ENCODE peak calls at places on chromosomes 16 and 17, in eight cellular contexts. G, H, Z, U, I, C, Q and X are unnamed samples.
A peak's percentile ranks its signal among the peaks of the same experiment; 100 is the strongest.

GRCh38 chr16:11053916-11054460 is 109.6 kb downstream of the CLEC16A start:
- DNase-seq in G (no peak), H (no peak), Z (no peak), U (no peak), I (no peak), C (no peak), Q (no peak), X (peak; percentile 29)

GRCh38 chr17:2053380-2054261 is 1.3 kb upstream of the HIC1 start:
- DNase-seq in G (no peak), H (peak; percentile 80), Z (no peak), U (no peak), I (no peak), C (peak; percentile 80), Q (peak; percentile 80), X (peak; percentile 84)

GRCh38 chr17:78180083-78180482 is 6.8 kb downstream of the TK1 start:
- DNase-seq in G (no peak), H (no peak), Z (no peak), U (no peak), I (no peak), C (no peak), Q (no peak), X (no peak)

GRCh38 chr17:34990921-34991365 is 10.6 kb downstream of the LIG3 start:
- DNase-seq in G (no peak), H (no peak), Z (no peak), U (no peak), I (no peak), C (no peak), Q (no peak), X (no peak)

GRCh38 chr16:3646348-3646920 is 8.1 kb upstream of the DNASE1 start:
- DNase-seq in G (no peak), H (peak; percentile 34), Z (peak; percentile 62), U (no peak), I (no peak), C (no peak), Q (no peak), X (peak; percentile 46)

GRCh38 chr17:77622627-77623026 is 335.9 kb upstream of the TNRC6C start:
- DNase-seq in G (no peak), H (no peak), Z (no peak), U (no peak), I (no peak), C (no peak), Q (no peak), X (no peak)

GRCh38 chr16:1291576-1291974 is 17.9 kb upstream of the UBE2I start:
- DNase-seq in G (no peak), H (no peak), Z (no peak), U (no peak), I (no peak), C (no peak), Q (no peak), X (no peak)

GRCh38 chr17:44914698-44915271 is 515 bp downstream of the GFAP start:
- DNase-seq in G (no peak), H (peak; percentile 34), Z (no peak), U (no peak), I (no peak), C (no peak), Q (no peak), X (peak; percentile 61)

GRCh38 chr17:9223531-9223930 is 202.2 kb downstream of the NTN1 start:
- DNase-seq in G (no peak), H (no peak), Z (no peak), U (no peak), I (no peak), C (no peak), Q (no peak), X (no peak)

GRCh38 chr17:62981933-62982332 is 15.9 kb downstream of the TANC2 start:
- DNase-seq in G (no peak), H (no peak), Z (no peak), U (no peak), I (no peak), C (no peak), Q (no peak), X (no peak)

GRCh38 chr17:70405492-70406220 is 236.3 kb downstream of the KCNJ2 start:
- DNase-seq in G (no peak), H (no peak), Z (peak; percentile 92), U (no peak), I (no peak), C (no peak), Q (no peak), X (no peak)

GRCh38 chr17:34382586-34383224 is 19.7 kb upstream of the CCL1 start:
- DNase-seq in G (peak; percentile 58), H (no peak), Z (no peak), U (no peak), I (no peak), C (peak; percentile 49), Q (no peak), X (no peak)

GRCh38 chr17:77365584-77366186 is 224.9 kb downstream of the SEC14L1 start:
- DNase-seq in G (no peak), H (no peak), Z (peak; percentile 48), U (peak; percentile 68), I (peak; percentile 67), C (no peak), Q (peak; percentile 66), X (peak; percentile 66)

GRCh38 chr16:81460075-81460474 is 15.5 kb downstream of the CMIP start:
- DNase-seq in G (no peak), H (no peak), Z (no peak), U (no peak), I (no peak), C (no peak), Q (no peak), X (no peak)

GRCh38 chr16:11542069-11542775 is 44.5 kb downstream of the LITAF start:
- DNase-seq in G (no peak), H (no peak), Z (no peak), U (no peak), I (no peak), C (no peak), Q (no peak), X (no peak)

GRCh38 chr16:30805056-30805369 is 18.0 kb upstream of the ZNF629 start:
- DNase-seq in G (no peak), H (peak; percentile 52), Z (no peak), U (no peak), I (no peak), C (no peak), Q (no peak), X (no peak)

GRCh38 chr16:55706739-55707487 is 51.1 kb downstream of the SLC6A2 start:
- DNase-seq in G (no peak), H (no peak), Z (no peak), U (no peak), I (no peak), C (no peak), Q (no peak), X (no peak)

GRCh38 chr16:84141143-84141670 is 3.8 kb downstream of the HSDL1 start:
- DNase-seq in G (no peak), H (no peak), Z (no peak), U (no peak), I (no peak), C (peak; percentile 26), Q (no peak), X (no peak)

GRCh38 chr17:50316016-50316587 is 29.8 kb upstream of the XYLT2 start:
- DNase-seq in G (no peak), H (no peak), Z (peak; percentile 29), U (no peak), I (no peak), C (no peak), Q (no peak), X (no peak)
- H3K27ac ChIP-seq in G (no peak overlapping the region), H (no peak overlapping the region), Z (peak overlapping the region; percentile 58), U (no peak overlapping the region), I (no peak overlapping the region), C (no peak overlapping the region), Q (no peak overlapping the region), X (no peak overlapping the region)

DNA sequence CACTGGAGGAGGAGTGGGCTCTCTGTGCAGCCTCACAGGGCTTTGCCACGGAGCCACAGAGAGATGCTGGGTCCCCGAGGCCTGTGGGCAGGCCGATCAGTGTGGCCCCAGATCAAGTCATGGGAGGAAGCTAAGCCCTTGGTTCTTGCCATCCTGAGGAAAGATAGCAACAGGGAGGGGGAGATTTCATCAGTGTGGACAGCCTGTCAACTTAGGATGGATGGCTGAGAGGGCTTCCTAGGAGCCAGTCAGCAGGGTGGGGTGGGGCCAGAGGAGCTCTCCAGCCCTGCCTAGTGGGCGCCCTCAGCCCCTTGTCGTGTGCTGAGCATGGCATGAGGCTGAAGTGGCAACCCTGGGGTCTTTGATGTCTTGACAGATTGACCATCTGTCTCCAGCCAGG is 3.9 kb downstream of the NXPH3 start:
- DNase-seq in G (no peak), H (no peak), Z (no peak), U (no peak), I (no peak), C (no peak), Q (no peak), X (no peak)
- H3K27ac ChIP-seq in G (no peak overlapping the region), H (no peak overlapping the region), Z (no peak overlapping the region), U (peak overlapping the region; percentile 93), I (peak overlapping the region; percentile 100), C (no peak overlapping the region), Q (no peak overlapping the region), X (no peak overlapping the region)

GRCh38 chr17:31309525-31309924 is 4.3 kb downstream of the EVI2B start:
- DNase-seq in G (no peak), H (no peak), Z (no peak), U (no peak), I (no peak), C (peak; percentile 72), Q (no peak), X (no peak)
- H3K27ac ChIP-seq in G (no peak overlapping the region), H (peak overlapping the region; percentile 80), Z (no peak overlapping the region), U (no peak overlapping the region), I (peak overlapping the region; percentile 28), C (peak overlapping the region; percentile 92), Q (no peak overlapping the region), X (peak overlapping the region; percentile 81)

GRCh38 chr17:32628645-32629044 is 141.9 kb downstream of the CDK5R1 start:
- DNase-seq in G (no peak), H (no peak), Z (no peak), U (no peak), I (no peak), C (no peak), Q (no peak), X (no peak)

GRCh38 chr17:32626371-32626770 is 139.6 kb downstream of the CDK5R1 start:
- DNase-seq in G (no peak), H (no peak), Z (no peak), U (no peak), I (no peak), C (no peak), Q (no peak), X (no peak)

GRCh38 chr17:32627233-32628008 is 140.6 kb downstream of the CDK5R1 start:
- DNase-seq in G (no peak), H (no peak), Z (no peak), U (no peak), I (no peak), C (no peak), Q (no peak), X (no peak)

GRCh38 chr17:32631341-32632109 is 144.7 kb downstream of the CDK5R1 start:
- DNase-seq in G (no peak), H (no peak), Z (no peak), U (no peak), I (no peak), C (no peak), Q (no peak), X (no peak)

DNA sequence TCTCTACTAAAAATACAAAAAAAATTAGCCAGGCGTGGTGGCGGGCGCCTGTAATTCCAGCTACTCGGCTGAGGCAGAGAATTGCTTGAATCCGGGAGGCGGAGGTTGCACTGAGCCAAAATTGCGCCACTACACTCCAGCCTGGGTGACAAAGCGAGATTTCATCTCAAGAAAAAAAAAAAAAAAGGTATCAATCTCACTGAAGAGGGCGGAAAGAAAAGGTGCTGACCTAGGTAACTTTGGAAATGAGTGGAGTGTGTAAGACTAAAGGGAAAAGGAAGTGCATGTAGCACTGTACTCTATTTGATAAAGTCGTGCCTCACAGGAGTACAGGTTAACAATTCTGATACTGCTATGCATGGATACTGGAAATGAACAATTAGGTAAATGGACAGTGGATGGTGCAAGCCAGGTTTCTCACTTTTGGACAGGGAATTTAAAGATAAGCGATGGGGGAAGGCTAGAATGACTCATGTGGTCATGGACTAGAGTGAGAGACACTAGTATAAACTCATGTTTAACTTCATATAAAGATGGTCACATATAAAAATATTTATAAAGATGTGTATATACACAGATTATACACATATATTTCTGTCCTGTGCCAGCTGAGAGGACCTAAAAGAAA is 142.9 kb downstream of the CDK5R1 start:
- DNase-seq in G (no peak), H (no peak), Z (no peak), U (no peak), I (no peak), C (no peak), Q (no peak), X (no peak)
- H3K27ac ChIP-seq in G (no peak overlapping the region), H (no peak overlapping the region), Z (no peak overlapping the region), U (no peak overlapping the region), I (no peak overlapping the region), C (no peak overlapping the region), Q (no peak overlapping the region), X (no peak overlapping the region)